ENCODE peak calls at places on chromosomes 3 and 15, in seven cellular contexts. X is HepG2, A is left ventricle myocardium inferior, H is tibial artery, N is small intestine, M is OCI-LY7, O is ovary. I is an unnamed sample. For H3K4me1, the result is how much of the 10 kb centered on the place peaks cover.

GRCh38 chr3:151864423-151865101 is 8.9 kb upstream of the SUCNR1 start:
- DNase-seq in X (no peak), A (no peak), H (no peak), N (no peak), M (no peak), O (no peak), I (no peak)

GRCh38 chr3:24155291-24155690 is 210.2 kb downstream of the NR1D2 start:
- DNase-seq in X (no peak), A (no peak), H (no peak), N (no peak), M (no peak), O (no peak), I (no peak)

GRCh38 chr3:73535935-73536334 is 88.8 kb downstream of the PDZRN3 start:
- DNase-seq in X (no peak), A (no peak), H (no peak), N (peak), M (no peak), O (no peak), I (no peak)

GRCh38 chr15:44081223-44082013 is 113.7 kb downstream of the FRMD5 start:
- DNase-seq in X (no peak), A (no peak), H (no peak), N (no peak), M (no peak), O (no peak), I (no peak)

GRCh38 chr15:88022711-88023110 is 233.8 kb downstream of the NTRK3 start:
- DNase-seq in X (no peak), A (no peak), H (no peak), N (no peak), M (no peak), O (no peak), I (no peak)

GRCh38 chr15:90099072-90099867 is 3.0 kb downstream of the IDH2 start:
- DNase-seq in X (no peak), A (no peak), H (no peak), N (peak), M (peak), O (no peak), I (no peak)

GRCh38 chr3:196240424-196240823 is 24.1 kb downstream of the SLC51A start:
- DNase-seq in X (no peak), A (no peak), H (no peak), N (no peak), M (no peak), O (no peak), I (no peak)

GRCh38 chr3:48716508-48716981 is 476 bp downstream of the IP6K2 start:
- DNase-seq in X (no peak), A (no peak), H (no peak), N (no peak), M (peak), O (no peak), I (no peak)

GRCh38 chr3:130516645-130517512 is at the start of gene COL6A6:
- DNase-seq in X (no peak), A (no peak), H (no peak), N (no peak), M (no peak), O (peak), I (no peak)

GRCh38 chr15:40310001-40310959 is 2.5 kb upstream of the PLCB2 start:
- DNase-seq in X (peak), A (peak), H (no peak), N (peak), M (peak), O (no peak), I (no peak)

GRCh38 chr3:185402561-185402960 is 39.6 kb downstream of the MAP3K13 start:
- DNase-seq in X (no peak), A (no peak), H (no peak), N (peak), M (no peak), O (no peak), I (no peak)

GRCh38 chr15:74326759-74327158 is 40.7 kb downstream of the CYP11A1 start:
- DNase-seq in X (no peak), A (no peak), H (no peak), N (no peak), M (no peak), O (peak), I (no peak)

GRCh38 chr3:187012609-187013051 is 82.3 kb downstream of the ST6GAL1 start:
- DNase-seq in X (no peak), A (no peak), H (peak), N (no peak), M (peak), O (no peak), I (no peak)

GRCh38 chr15:81285461-81285860 is 38.5 kb downstream of the STARD5 start:
- DNase-seq in X (no peak), A (no peak), H (no peak), N (no peak), M (no peak), O (no peak), I (no peak)

GRCh38 chr15:76185716-76186115 is 125.6 kb downstream of the ETFA start:
- DNase-seq in X (peak), A (no peak), H (no peak), N (peak), M (peak), O (no peak), I (no peak)

GRCh38 chr3:165339753-165340152 is 143.6 kb upstream of the SLITRK3 start:
- DNase-seq in X (no peak), A (no peak), H (no peak), N (peak), M (no peak), O (no peak), I (no peak)

GRCh38 chr15:45648521-45649200 is 13.8 kb downstream of the SQOR start:
- DNase-seq in X (peak), A (no peak), H (no peak), N (peak), M (no peak), O (no peak), I (peak)

GRCh38 chr3:67202053-67202452 is 203.9 kb downstream of the KBTBD8 start:
- DNase-seq in X (no peak), A (no peak), H (no peak), N (no peak), M (no peak), O (no peak), I (no peak)

GRCh38 chr3:126439346-126439967 is 36.2 kb downstream of the ZXDC start:
- DNase-seq in X (no peak), A (no peak), H (no peak), N (no peak), M (no peak), O (no peak), I (no peak)

GRCh38 chr15:26102365-26102764 is 239.2 kb upstream of the ATP10A start:
- DNase-seq in X (no peak), A (no peak), H (no peak), N (no peak), M (no peak), O (no peak), I (no peak)

GRCh38 chr3:46456118-46456517 is 8.6 kb downstream of the LTF start:
- DNase-seq in X (no peak), A (no peak), H (no peak), N (no peak), M (no peak), O (no peak), I (no peak)

GRCh38 chr15:38069001-38069400 is 134.6 kb downstream of the TMCO5A start:
- DNase-seq in X (no peak), A (no peak), H (no peak), N (peak), M (peak), O (no peak), I (no peak)

GRCh38 chr15:71611721-71612016 is 198.7 kb upstream of the NR2E3 start:
- DNase-seq in X (no peak), A (no peak), H (no peak), N (no peak), M (no peak), O (no peak), I (no peak)

GRCh38 chr15:78174398-78174797 is 25.2 kb downstream of the IDH3A start:
- DNase-seq in X (no peak), A (no peak), H (no peak), N (no peak), M (peak), O (no peak), I (no peak)

GRCh38 chr15:63860161-63860954 is 26.6 kb upstream of the HERC1 start:
- DNase-seq in X (no peak), A (no peak), H (no peak), N (peak), M (peak), O (no peak), I (no peak)

GRCh38 chr3:10505050-10505790 is at the start of gene ATP2B2:
- DNase-seq in X (no peak), A (no peak), H (no peak), N (no peak), M (peak), O (no peak), I (no peak)

GRCh38 chr3:170089862-170090600 is 52.2 kb downstream of the GPR160 start:
- DNase-seq in X (no peak), A (no peak), H (no peak), N (no peak), M (no peak), O (no peak), I (no peak)

GRCh38 chr15:40420793-40421192 is 15.2 kb downstream of the IVD start:
- DNase-seq in X (no peak), A (no peak), H (no peak), N (peak), M (no peak), O (peak), I (peak)

GRCh38 chr3:16290007-16290826 is 25.2 kb downstream of the OXNAD1 start:
- DNase-seq in X (peak), A (no peak), H (peak), N (peak), M (peak), O (peak), I (no peak)

DNA sequence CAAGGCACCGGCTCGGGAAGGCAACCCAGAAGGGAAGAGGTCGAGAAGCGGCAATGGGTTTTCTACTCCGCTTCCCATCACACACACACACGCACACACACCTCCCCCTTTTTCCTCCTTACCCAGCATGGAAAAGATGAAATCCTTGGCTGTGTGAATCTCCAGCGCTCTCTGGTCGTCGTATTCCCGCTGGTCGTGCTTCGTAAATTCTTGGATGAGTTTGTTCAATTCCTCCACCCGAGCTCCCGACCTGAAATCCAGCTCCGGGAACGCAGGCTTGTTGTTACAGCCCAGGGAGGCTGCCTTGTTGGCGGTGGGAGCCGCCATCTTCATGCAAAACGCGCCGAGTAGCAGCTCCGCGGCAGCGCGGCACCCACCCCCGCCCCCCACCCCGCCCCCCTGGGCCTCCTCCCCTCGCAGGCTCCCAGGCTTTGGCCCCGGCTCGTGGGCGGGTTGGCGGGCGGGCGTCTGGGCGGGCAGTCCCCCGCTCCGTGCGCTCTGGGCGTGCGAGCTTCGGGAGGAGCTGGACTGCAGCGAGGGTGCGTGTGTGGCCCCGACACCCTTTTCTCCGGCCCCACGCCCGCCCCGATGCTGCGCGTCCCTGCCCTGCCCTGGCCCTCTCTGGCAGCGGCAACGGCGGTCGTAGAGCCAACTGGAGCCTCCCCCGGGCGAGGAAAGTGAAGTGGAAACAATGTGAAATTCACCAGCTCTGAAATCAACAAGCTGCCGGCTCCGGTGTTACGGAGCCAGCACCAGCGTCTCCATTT is at the start of gene MB21D2:
- DNase-seq in X (peak), A (peak), H (peak), N (peak), M (no peak), O (peak), I (peak)
- H3K4me3 ChIP-seq in X (peak), A (peak), H (peak), N (peak), M (no peak), O (peak), I (peak)

DNA sequence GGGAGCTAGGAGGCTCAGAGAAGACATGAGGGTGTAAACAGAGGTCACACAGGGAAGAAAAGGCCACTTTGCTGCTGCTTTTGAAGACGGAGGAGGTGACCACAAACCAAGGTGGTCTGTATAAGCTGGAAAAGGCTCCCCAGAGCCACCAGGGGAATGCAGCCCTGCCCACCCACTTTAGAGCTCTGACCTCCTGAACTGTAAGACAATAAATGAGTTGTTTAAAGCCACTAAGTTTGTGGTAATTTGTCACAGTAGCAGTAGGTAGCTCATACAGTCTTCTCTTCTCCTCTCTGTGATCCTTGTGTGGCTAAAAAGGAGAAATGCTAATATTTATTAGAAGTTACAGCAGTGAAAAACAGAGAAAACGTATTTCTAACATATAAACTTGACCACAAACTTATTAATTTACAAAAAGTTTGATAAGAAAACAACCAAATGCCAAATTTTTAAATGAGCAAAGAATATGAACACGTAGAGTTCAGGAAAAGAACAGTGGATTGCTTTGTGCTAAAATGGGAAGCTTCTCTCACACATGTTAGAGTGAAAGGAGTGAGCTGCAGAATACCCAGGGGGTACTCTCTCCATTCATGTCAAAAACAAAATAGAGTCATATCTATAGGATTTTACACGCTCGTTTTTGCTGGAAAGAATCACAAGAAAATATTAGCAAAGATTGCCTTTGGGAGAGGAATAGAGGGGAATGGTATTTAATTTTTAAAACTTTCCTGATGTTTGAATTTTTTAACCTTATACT is 71.0 kb downstream of the NOX5 start:
- DNase-seq in X (no peak), A (no peak), H (no peak), N (no peak), M (no peak), O (no peak), I (no peak)
- H3K4me1 ChIP-seq in X (under half), A (half or more), H (under half), N (under half), M (under half), O (under half), I (under half)

GRCh38 chr3:138921316-138922292 is 25.3 kb downstream of the FOXL2 start:
- DNase-seq in X (peak), A (no peak), H (no peak), N (no peak), M (no peak), O (no peak), I (no peak)
- H3K27ac ChIP-seq in X (no peak), A (no peak), H (peak), N (no peak), M (no peak), O (no peak), I (no peak)

DNA sequence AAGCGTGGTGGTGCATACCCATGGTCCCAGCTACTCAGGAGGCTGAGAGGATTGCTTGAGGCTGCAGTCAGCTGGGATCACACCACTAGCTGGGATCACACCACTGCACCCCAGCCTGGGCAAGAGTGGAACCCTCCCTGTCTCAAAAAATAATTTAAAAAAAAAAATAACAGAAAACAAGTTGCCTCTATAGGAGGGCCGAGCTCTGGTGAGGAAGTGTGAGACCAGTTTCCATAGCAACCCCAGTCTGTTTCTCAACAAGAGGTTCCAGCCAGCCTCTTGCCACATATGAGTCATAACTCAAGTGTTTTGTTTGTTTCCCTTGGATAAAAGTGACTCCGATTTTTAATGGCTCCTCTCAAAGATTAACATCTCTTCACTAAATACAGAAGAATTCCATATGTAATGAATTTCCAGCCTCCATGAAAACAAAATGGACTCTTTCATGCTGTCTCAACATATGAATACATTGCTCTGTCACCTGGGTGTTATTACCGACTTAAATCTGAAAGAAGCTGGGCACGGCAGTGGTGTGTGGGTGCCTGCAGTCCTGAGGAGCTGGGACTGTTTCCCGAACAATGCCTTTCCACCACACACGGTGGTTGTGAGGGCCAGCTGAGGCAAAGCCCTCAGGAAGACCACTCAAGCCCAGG is 19.7 kb downstream of the TMEM43 start:
- DNase-seq in X (peak), A (peak), H (peak), N (peak), M (peak), O (peak), I (peak)
- H3K4me3 ChIP-seq in X (peak), A (peak), H (peak), N (no peak), M (no peak), O (no peak), I (no peak)

GRCh38 chr15:98794211-98794610 is 145.9 kb downstream of the IGF1R start:
- DNase-seq in X (no peak), A (no peak), H (no peak), N (no peak), M (no peak), O (no peak), I (no peak)
- H3K4me1 ChIP-seq in X (under half), A (half or more), H (half or more), N (under half), M (under half), O (under half), I (under half)

DNA sequence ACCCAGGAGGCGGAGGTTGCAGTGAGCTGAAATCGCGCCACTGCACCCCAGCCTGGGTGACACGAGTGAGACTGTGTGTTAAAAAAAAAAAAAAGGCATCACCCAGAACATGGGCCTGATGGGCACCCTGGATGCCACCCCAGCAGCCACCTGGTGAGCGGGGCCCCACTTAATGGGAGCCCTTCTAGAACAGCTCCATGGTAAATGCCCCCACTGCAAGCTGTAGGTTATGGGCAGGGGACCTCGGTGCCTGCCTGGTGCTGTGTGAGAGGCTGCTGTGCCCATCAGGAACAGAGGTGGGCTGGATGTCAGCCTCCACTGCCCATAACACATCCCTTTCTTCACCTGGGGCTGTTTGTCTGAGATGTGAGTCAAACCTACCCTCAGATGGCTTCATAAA is 156.2 kb upstream of the MEF2A start:
- DNase-seq in X (no peak), A (no peak), H (no peak), N (no peak), M (no peak), O (no peak), I (no peak)
- H3K27ac ChIP-seq in X (no peak), A (peak), H (peak), N (no peak), M (no peak), O (no peak), I (no peak)

DNA sequence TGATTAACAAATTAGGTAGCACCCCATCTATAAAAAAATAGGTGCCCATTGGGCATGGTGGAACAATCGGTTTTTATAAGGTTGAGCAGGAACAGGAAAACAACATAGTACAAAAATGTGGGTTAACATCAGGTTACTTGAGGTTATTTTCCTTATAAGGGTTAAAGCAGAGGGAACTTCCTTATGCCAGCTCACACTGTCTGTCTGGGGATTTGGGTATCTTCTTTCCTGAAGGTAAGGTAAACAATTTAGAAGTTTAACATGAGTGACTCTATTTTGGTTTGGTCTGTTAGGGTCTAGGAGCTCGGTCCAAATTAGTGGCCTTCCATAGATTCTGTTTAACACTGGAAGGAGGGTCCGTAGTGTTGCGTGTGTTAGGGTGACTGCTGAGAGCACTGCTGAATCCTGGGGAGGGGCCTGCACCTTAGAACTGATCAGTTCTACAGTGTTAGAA is 14.7 kb downstream of the CHD2 start:
- DNase-seq in X (no peak), A (no peak), H (no peak), N (peak), M (no peak), O (no peak), I (no peak)
- H3K4me3 ChIP-seq in X (no peak), A (no peak), H (no peak), N (no peak), M (no peak), O (no peak), I (no peak)

GRCh38 chr3:65535260-65535659 is 503.5 kb downstream of the MAGI1 start:
- DNase-seq in X (no peak), A (no peak), H (no peak), N (no peak), M (no peak), O (no peak), I (no peak)
- H3K4me1 ChIP-seq in X (under half), A (half or more), H (under half), N (under half), M (under half), O (under half), I (under half)

I was measured in pancreas.